ENCODE peak calls at places on chromosomes 6 and 20, in four cellular contexts. S is endodermal cell, P is mammary epithelial cell, F is mesenchymal stem cell. Z is an unnamed sample.

GRCh38 chr6:113412589-113413367 is 444.4 kb upstream of the MARCKS start:
- DNase-seq in S (no peak), P (no peak), F (peak; percentile 37), Z (no peak)

GRCh38 chr6:21728141-21728540 is 134.6 kb downstream of the SOX4 start:
- DNase-seq in S (no peak), P (no peak), F (no peak), Z (no peak)

GRCh38 chr6:142885182-142885867 is 59.7 kb downstream of the HIVEP2 start:
- DNase-seq in S (peak; percentile 86), P (peak; percentile 99), F (peak; percentile 99), Z (no peak)

GRCh38 chr6:165661416-165662001 is 1.5 kb downstream of the PDE10A start:
- DNase-seq in S (peak; percentile 70), P (no peak), F (peak; percentile 35), Z (no peak)

GRCh38 chr6:164749126-164749758 is 560.2 kb downstream of the C6orf118 start:
- DNase-seq in S (no peak), P (no peak), F (peak; percentile 13), Z (peak; percentile 82)

GRCh38 chr6:8131265-8131897 is 29.0 kb upstream of the EEF1E1 start:
- DNase-seq in S (peak; percentile 90), P (peak; percentile 53), F (peak; percentile 73), Z (no peak)

GRCh38 chr6:21595265-21595950 is 1.9 kb downstream of the SOX4 start:
- DNase-seq in S (no peak), P (peak; percentile 46), F (peak; percentile 30), Z (peak; percentile 81)

GRCh38 chr20:38256021-38256420 is 4.5 kb downstream of the KIAA1755 start:
- DNase-seq in S (no peak), P (no peak), F (no peak), Z (no peak)

DNA sequence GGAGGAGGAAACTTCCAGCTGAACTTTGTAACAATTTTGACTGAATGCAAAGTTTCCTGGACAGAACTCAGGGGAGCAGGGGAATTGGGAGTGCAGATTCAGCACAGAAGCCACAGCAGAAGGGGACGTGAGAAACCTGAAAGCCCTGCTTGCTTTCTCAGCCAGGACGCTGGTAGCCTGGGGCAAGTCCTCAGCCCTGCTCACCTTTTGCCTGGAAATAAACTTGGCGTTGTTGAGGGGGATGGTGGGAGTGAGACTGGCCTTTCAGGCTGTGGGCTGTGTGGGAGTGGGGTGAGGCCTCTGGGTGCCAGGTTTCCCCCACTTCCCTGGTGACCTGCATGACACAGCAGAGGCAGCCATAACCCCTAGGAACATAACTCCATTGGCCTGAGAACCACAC is 238.1 kb upstream of the HS3ST5 start:
- DNase-seq in S (no peak), P (no peak), F (no peak), Z (no peak)
- H3K4me3 ChIP-seq in S (no peak overlapping the region), P (no peak overlapping the region), F (no peak overlapping the region), Z (no peak overlapping the region)

GRCh38 chr6:30202366-30202765 is 10.8 kb downstream of the TRIM26 start:
- DNase-seq in S (no peak), P (no peak), F (no peak), Z (no peak)

GRCh38 chr6:30198166-30199084 is 14.8 kb downstream of the TRIM26 start:
- DNase-seq in S (no peak), P (no peak), F (no peak), Z (peak; percentile 72)

GRCh38 chr6:30196376-30196775 is 16.8 kb downstream of the TRIM26 start:
- DNase-seq in S (no peak), P (no peak), F (no peak), Z (no peak)

GRCh38 chr6:30195951-30196350 is 17.3 kb downstream of the TRIM26 start:
- DNase-seq in S (no peak), P (no peak), F (no peak), Z (no peak)

DNA sequence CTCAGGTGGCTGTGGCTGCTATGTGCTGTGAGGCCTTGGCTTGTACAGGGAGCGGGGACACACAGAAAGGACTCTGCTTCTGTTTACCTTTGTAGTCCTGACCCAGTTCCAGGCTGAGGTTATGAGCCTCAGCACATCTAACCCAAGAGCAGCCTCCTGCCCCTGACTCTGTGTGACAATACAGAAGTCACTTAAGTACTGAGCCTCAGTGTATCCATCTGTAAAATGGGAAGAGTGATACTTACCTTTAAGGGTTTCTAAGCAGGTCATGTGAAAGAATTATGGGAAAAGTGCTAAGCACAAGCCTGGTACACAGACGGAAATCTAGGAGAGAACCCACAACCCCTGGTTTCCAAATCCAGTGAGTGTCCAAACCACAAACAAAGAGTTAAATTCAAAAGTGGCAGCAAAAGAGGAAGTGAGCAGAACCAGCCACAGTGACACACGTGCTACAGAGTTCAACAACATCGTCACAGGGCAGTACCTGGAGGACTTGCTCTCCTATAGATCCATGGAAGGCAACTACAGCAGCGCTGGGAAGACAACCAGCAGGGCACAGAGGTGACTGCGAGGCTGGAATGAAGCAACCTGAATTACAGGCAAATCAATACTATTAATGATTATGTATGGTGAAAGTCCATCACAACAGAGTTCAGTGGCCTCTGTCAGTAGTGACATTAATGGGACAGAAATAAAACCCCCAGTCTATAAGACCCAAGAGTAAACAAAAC is 12.5 kb downstream of the TRIM26 start:
- DNase-seq in S (no peak), P (no peak), F (no peak), Z (no peak)
- H3K9ac ChIP-seq in S (no peak overlapping the region), P (no peak overlapping the region), F (no peak overlapping the region), Z (no peak overlapping the region)

GRCh38 chr6:135196739-135197510 is 15.8 kb downstream of the MYB start:
- DNase-seq in S (no peak), P (no peak), F (no peak), Z (no peak)
- H3K27ac ChIP-seq in S (no peak overlapping the region), P (no peak overlapping the region), F (no peak overlapping the region), Z (no peak overlapping the region)

GRCh38 chr6:144346719-144347446 is 61.7 kb downstream of the UTRN start:
- DNase-seq in S (no peak), P (peak; percentile 71), F (peak; percentile 84), Z (no peak)

GRCh38 chr6:144347447-144347758 is 62.3 kb downstream of the UTRN start:
- DNase-seq in S (no peak), P (no peak), F (no peak), Z (no peak)

GRCh38 chr6:144343736-144344428 is 58.7 kb downstream of the UTRN start:
- DNase-seq in S (no peak), P (peak; percentile 41), F (no peak), Z (no peak)

GRCh38 chr6:144344651-144345050 is 59.5 kb downstream of the UTRN start:
- DNase-seq in S (no peak), P (no peak), F (no peak), Z (no peak)

DNA sequence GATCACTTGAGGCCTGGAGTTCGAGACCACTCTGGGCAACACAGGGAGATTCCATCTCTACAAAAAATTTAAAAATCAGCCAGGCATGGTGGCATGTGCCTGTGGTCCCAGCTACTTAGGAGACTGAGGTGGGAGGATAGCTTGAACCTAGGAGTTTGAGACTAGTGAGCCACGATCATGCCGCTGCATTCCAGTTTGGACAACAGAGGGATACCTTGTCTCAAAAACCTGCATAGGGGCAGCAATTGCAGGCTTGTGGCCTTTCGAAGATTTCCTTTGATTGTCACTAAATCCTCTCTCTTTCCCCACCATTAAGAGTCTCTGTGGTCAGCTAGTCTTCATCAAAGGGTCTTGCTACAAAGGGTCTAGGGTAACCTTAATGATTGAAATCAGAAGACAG is 60.3 kb downstream of the UTRN start:
- DNase-seq in S (no peak), P (no peak), F (no peak), Z (no peak)
- H3K4me3 ChIP-seq in S (no peak overlapping the region), P (no peak overlapping the region), F (no peak overlapping the region), Z (no peak overlapping the region)

GRCh38 chr20:59024111-59024530 is 4.9 kb downstream of the TUBB1 start:
- DNase-seq in S (no peak), P (no peak), F (no peak), Z (no peak)
- H3K9ac ChIP-seq in S (no peak overlapping the region), P (no peak overlapping the region), F (no peak overlapping the region), Z (no peak overlapping the region)

GRCh38 chr20:35237486-35237885 is 11.0 kb downstream of the MMP24 start:
- DNase-seq in S (no peak), P (no peak), F (no peak), Z (no peak)
- H3K27ac ChIP-seq in S (no peak overlapping the region), P (no peak overlapping the region), F (no peak overlapping the region), Z (no peak overlapping the region)